ENCODE peak calls at places on chromosomes 3 and 15, in eight cellular contexts. One of them, this sample, is unnamed.

GRCh38 chr15:50353251-50353998 is 1.6 kb downstream of the GABPB1 start:
- DNase-seq in neuronal stem cell: no peak
- DNase-seq in endodermal cell: no peak
- DNase-seq in NCI-H1092: no peak
- DNase-seq in spleen: no peak
- DNase-seq in HT1080: peak; percentile 72
- DNase-seq in epithelial cell of proximal tubule: peak; percentile 68
- DNase-seq in RWPE2: no peak
- DNase-seq in this sample: no peak

GRCh38 chr15:83379574-83379973 is 67.6 kb upstream of the SH3GL3 start:
- DNase-seq in neuronal stem cell: no peak
- DNase-seq in endodermal cell: peak; percentile 52
- DNase-seq in NCI-H1092: no peak
- DNase-seq in spleen: no peak
- DNase-seq in HT1080: peak; percentile 89
- DNase-seq in epithelial cell of proximal tubule: no peak
- DNase-seq in RWPE2: peak; percentile 99
- DNase-seq in this sample: no peak

GRCh38 chr3:194559530-194559929 is 72.7 kb upstream of the ATP13A3 start:
- DNase-seq in neuronal stem cell: no peak
- DNase-seq in endodermal cell: no peak
- DNase-seq in NCI-H1092: no peak
- DNase-seq in spleen: no peak
- DNase-seq in HT1080: no peak
- DNase-seq in epithelial cell of proximal tubule: no peak
- DNase-seq in RWPE2: no peak
- DNase-seq in this sample: no peak

GRCh38 chr3:33636125-33636855 is 81.8 kb downstream of the CLASP2 start:
- DNase-seq in neuronal stem cell: peak; percentile 44
- DNase-seq in endodermal cell: no peak
- DNase-seq in NCI-H1092: peak; percentile 25
- DNase-seq in spleen: no peak
- DNase-seq in HT1080: peak; percentile 62
- DNase-seq in epithelial cell of proximal tubule: peak; percentile 12
- DNase-seq in RWPE2: no peak
- DNase-seq in this sample: no peak

GRCh38 chr15:44788748-44789147 is 52.4 kb downstream of the TRIM69 start:
- DNase-seq in neuronal stem cell: no peak
- DNase-seq in endodermal cell: no peak
- DNase-seq in NCI-H1092: no peak
- DNase-seq in spleen: no peak
- DNase-seq in HT1080: peak; percentile 52
- DNase-seq in epithelial cell of proximal tubule: no peak
- DNase-seq in RWPE2: no peak
- DNase-seq in this sample: no peak

GRCh38 chr15:67413770-67414429 is 107.0 kb upstream of the C15orf61 start:
- DNase-seq in neuronal stem cell: no peak
- DNase-seq in endodermal cell: no peak
- DNase-seq in NCI-H1092: no peak
- DNase-seq in spleen: no peak
- DNase-seq in HT1080: peak; percentile 86
- DNase-seq in epithelial cell of proximal tubule: no peak
- DNase-seq in RWPE2: no peak
- DNase-seq in this sample: no peak

GRCh38 chr3:140233702-140234101 is 298.7 kb downstream of the CLSTN2 start:
- DNase-seq in neuronal stem cell: no peak
- DNase-seq in endodermal cell: no peak
- DNase-seq in NCI-H1092: no peak
- DNase-seq in spleen: no peak
- DNase-seq in HT1080: no peak
- DNase-seq in epithelial cell of proximal tubule: no peak
- DNase-seq in RWPE2: no peak
- DNase-seq in this sample: no peak

GRCh38 chr3:137460944-137461343 is 303.2 kb upstream of the SOX14 start:
- DNase-seq in neuronal stem cell: no peak
- DNase-seq in endodermal cell: no peak
- DNase-seq in NCI-H1092: no peak
- DNase-seq in spleen: no peak
- DNase-seq in HT1080: no peak
- DNase-seq in epithelial cell of proximal tubule: no peak
- DNase-seq in RWPE2: no peak
- DNase-seq in this sample: no peak